ENCODE peak calls at places on chromosomes 7 and 10, in eight cellular contexts. P is GM12878, L is GM12892, X is GM23338, J is transverse colon, A is GM12891, N is HCT116, I is suprapubic skin. F is an unnamed sample.

GRCh38 chr7:98568891-98569290 is 48.2 kb upstream of the NPTX2 start:
- DNase-seq in P (no peak), L (no peak), X (no peak), J (no peak), A (no peak), N (no peak), I (no peak), F (no peak)

GRCh38 chr10:120741415-120741814 is 109.7 kb upstream of the WDR11 start:
- DNase-seq in P (no peak), L (no peak), X (no peak), J (no peak), A (no peak), N (no peak), I (no peak), F (no peak)

GRCh38 chr10:133334495-133335237 is 2.0 kb downstream of the CALY start:
- DNase-seq in P (no peak), L (no peak), X (peak), J (no peak), A (no peak), N (no peak), I (no peak), F (no peak)

GRCh38 chr10:51915031-51915542 is 215.7 kb upstream of the CSTF2T start:
- DNase-seq in P (no peak), L (no peak), X (peak), J (no peak), A (no peak), N (no peak), I (no peak), F (no peak)

GRCh38 chr10:49803988-49804387 is 41.9 kb upstream of the OGDHL start:
- DNase-seq in P (no peak), L (no peak), X (no peak), J (no peak), A (no peak), N (no peak), I (no peak), F (no peak)

GRCh38 chr7:148772297-148773089 is 73.8 kb downstream of the CUL1 start:
- DNase-seq in P (no peak), L (no peak), X (no peak), J (no peak), A (no peak), N (peak), I (no peak), F (peak)

GRCh38 chr10:77493851-77494788 is 143.5 kb downstream of the KCNMA1 start:
- DNase-seq in P (no peak), L (no peak), X (peak), J (no peak), A (no peak), N (peak), I (no peak), F (no peak)

GRCh38 chr10:89355373-89355772 is 22.5 kb upstream of the IFIT1B start:
- DNase-seq in P (no peak), L (no peak), X (no peak), J (no peak), A (no peak), N (no peak), I (no peak), F (no peak)

GRCh38 chr7:96321670-96322372 is at the start of gene SLC25A13:
- DNase-seq in P (peak), L (peak), X (peak), J (peak), A (peak), N (peak), I (peak), F (no peak)

GRCh38 chr7:135758531-135758932 is 9.9 kb upstream of the FAM180A start:
- DNase-seq in P (no peak), L (no peak), X (peak), J (no peak), A (no peak), N (no peak), I (no peak), F (no peak)
- TF ChIP-seq POLR2AphosphoS5 in P (no peak), L (no peak), X (no peak), J (no peak), A (no peak), N (no peak), I (no peak), F (no peak)

GRCh38 chr7:120695848-120696247 is 162.1 kb downstream of the TSPAN12 start:
- DNase-seq in P (no peak), L (no peak), X (no peak), J (no peak), A (no peak), N (no peak), I (no peak), F (no peak)
- TF ChIP-seq POLR2AphosphoS5 in P (no peak), L (no peak), X (no peak), J (no peak), A (no peak), N (no peak), I (no peak), F (no peak)

DNA sequence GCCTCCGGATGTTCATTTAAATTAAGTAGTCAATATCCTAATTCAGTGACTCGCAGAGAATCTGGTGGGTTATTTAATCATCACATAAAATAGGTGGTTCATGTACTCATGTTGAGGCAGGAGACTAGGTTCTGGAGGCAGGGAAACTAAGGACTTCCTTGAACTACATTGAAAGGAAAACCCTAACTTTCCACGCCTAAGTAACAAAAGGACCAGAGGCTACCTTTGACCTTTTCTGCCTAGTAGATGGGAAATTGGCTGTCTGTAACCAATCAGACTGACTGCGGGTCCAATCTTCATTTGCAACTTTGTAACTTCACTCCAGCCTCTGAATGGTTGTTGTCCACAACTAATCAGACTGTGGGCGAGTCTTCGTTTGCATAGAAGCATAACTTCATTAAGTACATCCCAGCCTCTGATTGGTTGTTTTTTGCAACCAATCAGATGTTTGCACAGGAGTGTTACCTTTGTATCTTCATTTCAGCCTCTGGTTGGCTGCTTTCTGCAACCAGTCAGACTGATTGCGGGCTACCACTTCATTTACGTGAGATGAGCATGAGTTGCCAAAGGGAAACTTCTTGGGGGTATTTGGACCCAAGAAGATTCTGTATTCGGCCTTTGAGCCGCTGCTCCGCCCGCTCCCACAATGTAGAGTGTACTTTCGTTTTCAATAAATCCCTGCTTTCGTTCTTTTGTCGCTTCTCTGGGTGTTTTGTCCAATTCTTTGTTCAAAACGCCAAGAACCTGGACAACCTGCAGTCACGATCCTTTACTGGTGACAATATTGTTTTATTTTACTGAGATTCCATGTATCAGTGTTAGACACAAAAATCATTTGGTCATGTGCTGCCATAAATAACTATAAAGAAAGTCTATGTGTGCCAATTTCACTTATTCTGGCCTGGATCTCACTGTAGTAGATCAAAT is 1.7 kb upstream of the ST7 start:
- DNase-seq in P (no peak), L (no peak), X (no peak), J (peak), A (no peak), N (peak), I (no peak), F (no peak)
- TF ChIP-seq POLR2AphosphoS5 in P (no peak), L (no peak), X (no peak), J (no peak), A (no peak), N (peak), I (no peak), F (no peak)

GRCh38 chr10:30437039-30437781 is 3.2 kb downstream of the MAP3K8 start:
- DNase-seq in P (no peak), L (no peak), X (no peak), J (no peak), A (no peak), N (no peak), I (no peak), F (no peak)

GRCh38 chr10:30435068-30435422 is 1.1 kb downstream of the MAP3K8 start:
- DNase-seq in P (no peak), L (no peak), X (no peak), J (peak), A (no peak), N (no peak), I (no peak), F (no peak)

GRCh38 chr10:30436688-30437038 is 2.7 kb downstream of the MAP3K8 start:
- DNase-seq in P (no peak), L (no peak), X (no peak), J (no peak), A (no peak), N (no peak), I (no peak), F (no peak)

GRCh38 chr10:30434273-30435067 is 486 bp downstream of the MAP3K8 start:
- DNase-seq in P (no peak), L (peak), X (peak), J (peak), A (peak), N (peak), I (peak), F (no peak)

DNA sequence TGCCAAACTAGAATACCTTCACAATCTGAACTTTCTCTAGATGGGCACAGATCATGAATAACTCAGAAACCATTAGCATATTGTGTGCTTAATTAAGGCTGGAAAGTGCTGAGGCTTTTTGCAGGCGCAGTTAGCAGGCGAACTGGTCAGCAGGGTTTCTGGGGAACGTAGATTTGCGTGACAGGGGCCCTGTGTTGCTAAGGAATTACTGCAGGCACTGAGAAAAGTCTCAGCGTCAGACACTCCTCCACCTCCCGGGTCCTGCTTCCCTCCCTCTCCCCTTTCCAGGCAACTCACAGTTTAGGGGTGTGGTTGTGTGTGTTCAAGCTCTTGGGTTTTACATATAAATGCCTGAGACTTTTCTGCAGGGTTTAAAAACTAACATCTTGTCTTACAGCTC is 2.2 kb downstream of the MAP3K8 start:
- DNase-seq in P (no peak), L (no peak), X (peak), J (peak), A (no peak), N (no peak), I (no peak), F (no peak)
- TF ChIP-seq POLR2AphosphoS5 in P (peak), L (no peak), X (no peak), J (peak), A (peak), N (no peak), I (no peak), F (no peak)

DNA sequence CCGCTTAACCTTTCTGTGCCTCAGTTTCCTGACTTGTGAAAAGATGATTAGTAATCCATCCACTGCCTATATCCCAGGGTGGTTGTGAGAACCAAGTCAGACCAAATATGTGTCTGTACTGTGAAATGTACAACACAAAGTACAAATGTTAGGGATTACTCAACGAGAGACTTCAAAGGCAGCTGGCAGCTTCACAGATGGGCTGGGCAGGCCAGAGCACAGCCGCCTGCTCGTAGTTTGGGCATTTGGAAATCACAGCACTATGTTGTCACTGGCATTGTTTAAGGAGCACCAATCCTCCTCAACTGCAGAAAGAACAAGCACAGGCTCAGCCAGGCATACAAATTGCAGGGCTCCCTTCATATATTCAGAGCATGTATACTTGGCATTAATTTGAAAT is 64.5 kb upstream of the C10orf90 start:
- DNase-seq in P (no peak), L (no peak), X (no peak), J (no peak), A (no peak), N (no peak), I (no peak), F (no peak)
- TF ChIP-seq POLR2AphosphoS5 in P (no peak), L (no peak), X (no peak), J (no peak), A (no peak), N (no peak), I (no peak), F (no peak)

GRCh38 chr7:106089647-106090046 is 22.5 kb downstream of the SYPL1 start:
- DNase-seq in P (peak), L (no peak), X (no peak), J (no peak), A (no peak), N (no peak), I (no peak), F (no peak)

GRCh38 chr7:106088014-106088413 is 24.1 kb downstream of the SYPL1 start:
- DNase-seq in P (no peak), L (no peak), X (no peak), J (no peak), A (no peak), N (no peak), I (no peak), F (no peak)

GRCh38 chr7:106085015-106085414 is 27.1 kb downstream of the SYPL1 start:
- DNase-seq in P (no peak), L (no peak), X (no peak), J (no peak), A (no peak), N (no peak), I (no peak), F (no peak)

GRCh38 chr7:106083717-106084116 is 28.4 kb downstream of the SYPL1 start:
- DNase-seq in P (no peak), L (no peak), X (no peak), J (no peak), A (no peak), N (no peak), I (no peak), F (no peak)

DNA sequence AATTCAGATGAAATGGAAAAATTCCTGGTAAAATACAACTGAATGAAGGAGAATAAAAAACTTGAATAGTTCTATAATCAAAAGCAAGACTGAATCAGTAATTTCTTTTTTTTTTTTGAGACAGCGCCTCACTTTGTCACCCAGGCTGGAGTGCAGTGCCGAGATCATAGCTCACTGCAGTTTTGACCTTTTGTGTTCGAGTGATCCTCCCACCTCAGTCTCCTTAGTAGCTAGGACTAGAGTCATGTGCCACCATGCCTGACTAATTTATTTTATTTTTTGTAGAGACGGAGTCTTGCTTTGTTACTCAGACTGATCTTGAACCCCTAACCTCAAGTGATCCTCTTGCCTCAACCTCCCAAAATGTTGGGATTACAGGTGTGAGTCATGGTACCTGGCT is 26.1 kb downstream of the SYPL1 start:
- DNase-seq in P (no peak), L (no peak), X (no peak), J (no peak), A (no peak), N (no peak), I (no peak), F (no peak)
- TF ChIP-seq POLR2AphosphoS5 in P (no peak), L (no peak), X (no peak), J (no peak), A (no peak), N (no peak), I (no peak), F (no peak)

GRCh38 chr7:127755529-127755928 is 103.5 kb downstream of the SND1 start:
- DNase-seq in P (no peak), L (no peak), X (no peak), J (no peak), A (no peak), N (no peak), I (no peak), F (no peak)
- TF ChIP-seq POLR2AphosphoS5 in P (no peak), L (no peak), X (no peak), J (no peak), A (no peak), N (no peak), I (no peak), F (no peak)